ENCODE peak calls at places on chromosomes 16 and 17, in nine cellular contexts. Q is neural progenitor cell; G is NCI-H2171 treated with DMSO at 0.1 percent for 48 hours; E is colonic mucosa; Y is Calu3; K is activated effector memory CD4-positive, alpha-beta T cell treated with anti-CD3 and anti-CD28 coated beads, Interleukin-2, amount 50 U/mL, for 16 hours; O is smooth muscle cell of the brain vasculature; I is body of pancreas; N is tibial nerve. W is an unnamed sample.
A peak's percentile ranks its signal among the peaks of the same experiment; 100 is the strongest.

GRCh38 chr17:73166731-73167581 is 2.1 kb downstream of the SSTR2 start:
- DNase-seq in I (no peak), Y (no peak), G (no peak), K (no peak), N (no peak), Q (no peak), E (no peak), O (no peak), W (no peak)

GRCh38 chr16:85423631-85424030 is 189.5 kb upstream of the GSE1 start:
- DNase-seq in I (peak; percentile 5), N (no peak), Q (no peak), G (no peak), K (peak; percentile 38), O (no peak), Y (no peak), E (no peak), W (no peak)

GRCh38 chr17:66585472-66585871 is 249.4 kb upstream of the CACNG5 start:
- DNase-seq in G (no peak), N (no peak), Y (no peak), O (no peak), I (no peak), Q (no peak), K (no peak), E (no peak), W (no peak)

GRCh38 chr16:85248857-85249256 is 136.6 kb upstream of the CIBAR2 start:
- DNase-seq in N (no peak), K (no peak), Q (no peak), O (no peak), E (no peak), I (no peak), Y (no peak), G (no peak), W (no peak)

GRCh38 chr17:28745777-28746473 is 2.1 kb downstream of the TRAF4 start:
- DNase-seq in Q (no peak), G (no peak), Y (peak; percentile 69), E (no peak), K (no peak), N (no peak), O (no peak), I (peak; percentile 65), W (peak; percentile 43)

GRCh38 chr16:58082381-58082780 is 46.8 kb downstream of the CFAP20 start:
- DNase-seq in K (no peak), E (no peak), Q (no peak), G (no peak), O (no peak), Y (no peak), I (no peak), N (no peak), W (no peak)

GRCh38 chr16:4694664-4695451 is 1.5 kb downstream of the NUDT16L1 start:
- DNase-seq in I (no peak), G (no peak), E (no peak), Q (no peak), O (no peak), K (no peak), Y (no peak), N (no peak), W (peak; percentile 95)

GRCh38 chr16:24609740-24610420 is 70.5 kb downstream of the RBBP6 start:
- DNase-seq in N (peak; percentile 42), I (peak; percentile 67), E (peak; percentile 36), Q (peak; percentile 78), G (peak; percentile 91), Y (peak; percentile 55), K (no peak), O (no peak), W (peak; percentile 39)

GRCh38 chr16:53257001-53257400 is 177.3 kb upstream of the RBL2 start:
- DNase-seq in Q (no peak), N (no peak), E (no peak), O (no peak), K (no peak), G (no peak), Y (no peak), I (no peak), W (peak; percentile 10)

GRCh38 chr16:22681881-22682291 is 132.1 kb upstream of the HS3ST2 start:
- DNase-seq in Q (no peak), N (no peak), Y (no peak), K (no peak), G (no peak), I (no peak), O (no peak), E (no peak), W (no peak)

GRCh38 chr17:19433240-19433639 is 22.2 kb downstream of the RNF112 start:
- DNase-seq in I (no peak), K (no peak), G (no peak), Y (no peak), O (no peak), E (no peak), Q (peak; percentile 29), N (no peak), W (no peak)

GRCh38 chr17:45052052-45052772 is 780 bp upstream of the DCAKD start:
- DNase-seq in I (peak; percentile 26), K (peak; percentile 73), Q (peak; percentile 79), O (no peak), N (no peak), G (peak; percentile 38), E (peak; percentile 55), Y (peak; percentile 44), W (peak; percentile 69)

GRCh38 chr16:3625911-3626732 is 14.7 kb upstream of the SLX4 start:
- DNase-seq in O (no peak), K (no peak), Q (no peak), E (no peak), Y (no peak), I (no peak), G (no peak), N (no peak), W (no peak)

GRCh38 chr17:68533887-68534700 is 21.9 kb downstream of the PRKAR1A start:
- DNase-seq in Y (no peak), G (peak; percentile 42), K (no peak), E (no peak), Q (no peak), N (no peak), O (no peak), I (no peak), W (no peak)

GRCh38 chr16:89350701-89351380 is 133.3 kb downstream of the ZNF778 start:
- DNase-seq in Q (no peak), K (peak; percentile 76), G (no peak), O (no peak), N (no peak), E (no peak), I (no peak), Y (no peak), W (peak; percentile 64)

GRCh38 chr16:6946802-6947201 is 385.8 kb upstream of the RBFOX1 start:
- DNase-seq in Y (no peak), N (no peak), Q (no peak), G (no peak), K (no peak), I (no peak), O (no peak), E (no peak), W (no peak)

GRCh38 chr16:66609139-66609510 is 4.6 kb downstream of the CMTM3 start:
- DNase-seq in E (no peak), O (no peak), Q (no peak), K (no peak), G (no peak), N (no peak), I (no peak), Y (no peak), W (peak; percentile 71)

GRCh38 chr16:89019511-89019910 is 42.5 kb upstream of the CBFA2T3 start:
- DNase-seq in G (no peak), N (no peak), Y (no peak), E (no peak), Q (no peak), I (no peak), O (no peak), K (no peak), W (peak; percentile 44)

GRCh38 chr16:49051626-49052025 is 230.0 kb downstream of the CBLN1 start:
- DNase-seq in G (peak; percentile 13), I (no peak), K (no peak), Q (no peak), E (no peak), N (no peak), O (no peak), Y (no peak), W (no peak)

GRCh38 chr17:43410557-43411368 is 12.0 kb downstream of the ARL4D start:
- DNase-seq in E (no peak), O (no peak), Y (no peak), I (no peak), K (no peak), Q (no peak), G (no peak), N (no peak), W (peak; percentile 88)

GRCh38 chr17:792277-792676 is 10.1 kb downstream of the MRM3 start:
- DNase-seq in Q (no peak), K (no peak), G (no peak), O (no peak), Y (no peak), N (no peak), E (no peak), I (no peak), W (no peak)

GRCh38 chr16:31135535-31136286 is at the start of gene PRSS8:
- DNase-seq in G (peak; percentile 29), I (peak; percentile 97), E (peak; percentile 97), K (no peak), Y (peak; percentile 91), Q (peak; percentile 47), O (no peak), N (no peak), W (peak; percentile 85)

GRCh38 chr17:64074704-64075484 is 54.5 kb upstream of the ICAM2 start:
- DNase-seq in N (no peak), K (no peak), I (peak; percentile 90), E (no peak), Y (peak; percentile 44), G (no peak), O (no peak), Q (no peak), W (peak; percentile 23)

GRCh38 chr17:81245024-81245664 is 6.0 kb downstream of the NDUFAF8 start:
- DNase-seq in N (no peak), G (no peak), Q (no peak), K (no peak), E (no peak), O (no peak), Y (no peak), I (no peak), W (peak; percentile 98)

GRCh38 chr17:37820313-37821024 is 75.6 kb upstream of the HNF1B start:
- DNase-seq in Q (no peak), O (no peak), N (no peak), E (no peak), I (no peak), G (no peak), K (no peak), Y (no peak), W (no peak)

GRCh38 chr17:38982858-38983746 is 15.9 kb upstream of the FBXO47 start:
- DNase-seq in Q (peak; percentile 81), E (peak; percentile 52), N (no peak), I (peak; percentile 66), K (peak; percentile 66), O (peak; percentile 41), Y (peak; percentile 85), G (peak; percentile 80), W (peak; percentile 44)

GRCh38 chr17:76171701-76172100 is 30.7 kb upstream of the FOXJ1 start:
- DNase-seq in E (no peak), N (no peak), I (no peak), G (peak; percentile 60), Q (no peak), O (no peak), Y (no peak), K (no peak), W (no peak)

GRCh38 chr17:70848785-70849184 is 679.5 kb downstream of the KCNJ2 start:
- DNase-seq in G (no peak), K (no peak), I (no peak), Q (no peak), O (peak; percentile 35), Y (no peak), N (no peak), E (no peak), W (no peak)

GRCh38 chr17:36501963-36502362 is 15.5 kb downstream of the ZNHIT3 start:
- DNase-seq in Y (no peak), I (no peak), G (no peak), K (peak; percentile 55), Q (no peak), O (no peak), E (no peak), N (no peak), W (no peak)

GRCh38 chr17:11086623-11087022 is 154.4 kb upstream of the SHISA6 start:
- DNase-seq in O (no peak), Q (no peak), E (no peak), K (no peak), Y (no peak), N (no peak), G (no peak), I (no peak), W (no peak)

GRCh38 chr17:81347437-81347836 is 47.8 kb upstream of the BAHCC1 start:
- DNase-seq in E (no peak), I (no peak), O (no peak), N (no peak), Q (no peak), G (no peak), Y (no peak), K (no peak), W (no peak)

W was measured in osteoblast.